ENCODE peak calls at places on chromosomes 5 and 9, in eight cellular contexts. Y, V, X, R, C, P, L and F are unnamed samples. For H3K9me3, the result is how much of the 10 kb centered on the place peaks cover.

GRCh38 chr5:122316652-122317051 is 4.6 kb downstream of the SNCAIP start:
- DNase-seq in X (no peak), L (peak), R (no peak), Y (peak), C (no peak), P (no peak), V (no peak), F (no peak)

GRCh38 chr5:151406322-151406947 is 41.0 kb upstream of the SLC36A1 start:
- DNase-seq in P (peak), Y (peak), R (peak), X (peak), V (peak), L (peak), C (no peak), F (peak)

GRCh38 chr9:89449261-89449671 is 48.6 kb downstream of the SEMA4D start:
- DNase-seq in C (no peak), L (no peak), R (no peak), P (no peak), X (no peak), V (no peak), Y (no peak), F (no peak)

GRCh38 chr5:179237770-179238627 is 107.3 kb downstream of the ADAMTS2 start:
- DNase-seq in R (no peak), P (no peak), V (no peak), X (no peak), L (no peak), C (no peak), Y (no peak), F (no peak)

GRCh38 chr5:148702019-148702596 is 47.8 kb upstream of the HTR4 start:
- DNase-seq in Y (no peak), C (no peak), P (peak), R (no peak), L (no peak), X (no peak), V (no peak), F (no peak)

GRCh38 chr9:117691367-117691766 is 12.8 kb upstream of the TLR4 start:
- DNase-seq in L (no peak), R (no peak), V (no peak), Y (no peak), P (no peak), C (no peak), X (no peak), F (no peak)

GRCh38 chr5:178130576-178131445 is at the start of gene RMND5B:
- DNase-seq in Y (peak), V (peak), R (peak), P (peak), L (peak), C (peak), X (peak), F (peak)

GRCh38 chr9:23342296-23342695 is 483.7 kb downstream of the ELAVL2 start:
- DNase-seq in V (no peak), R (no peak), Y (no peak), C (no peak), P (peak), L (no peak), X (peak), F (peak)

GRCh38 chr9:109451311-109452025 is 46.6 kb downstream of the PTPN3 start:
- DNase-seq in C (no peak), L (no peak), V (peak), X (no peak), P (peak), R (no peak), Y (no peak), F (no peak)

GRCh38 chr9:86491634-86492266 is 137.5 kb upstream of the TUT7 start:
- DNase-seq in X (no peak), C (no peak), L (no peak), P (no peak), V (no peak), R (no peak), Y (no peak), F (no peak)

GRCh38 chr5:81749562-81750307 is 1.2 kb downstream of the SSBP2 start:
- DNase-seq in L (peak), C (peak), X (peak), Y (peak), V (peak), P (no peak), R (no peak), F (peak)

GRCh38 chr5:90783460-90784333 is 225.1 kb downstream of the ADGRV1 start:
- DNase-seq in X (peak), R (peak), Y (peak), L (peak), C (peak), P (peak), V (peak), F (peak)

GRCh38 chr5:14463629-14464028 is 118.0 kb upstream of the OTULINL start:
- DNase-seq in X (peak), L (no peak), C (no peak), V (no peak), P (peak), Y (no peak), R (no peak), F (peak)

GRCh38 chr5:114857951-114858401 is 311.7 kb downstream of the TRIM36 start:
- DNase-seq in P (peak), X (no peak), Y (no peak), L (no peak), C (no peak), R (no peak), V (peak), F (peak)

GRCh38 chr5:7372399-7372798 is 23.5 kb upstream of the ADCY2 start:
- DNase-seq in X (peak), R (no peak), Y (no peak), P (no peak), L (no peak), V (no peak), C (no peak), F (no peak)

GRCh38 chr9:97954550-97954989 is 16.6 kb upstream of the HEMGN start:
- DNase-seq in X (peak), V (peak), P (peak), L (peak), Y (peak), C (peak), R (peak), F (peak)

DNA sequence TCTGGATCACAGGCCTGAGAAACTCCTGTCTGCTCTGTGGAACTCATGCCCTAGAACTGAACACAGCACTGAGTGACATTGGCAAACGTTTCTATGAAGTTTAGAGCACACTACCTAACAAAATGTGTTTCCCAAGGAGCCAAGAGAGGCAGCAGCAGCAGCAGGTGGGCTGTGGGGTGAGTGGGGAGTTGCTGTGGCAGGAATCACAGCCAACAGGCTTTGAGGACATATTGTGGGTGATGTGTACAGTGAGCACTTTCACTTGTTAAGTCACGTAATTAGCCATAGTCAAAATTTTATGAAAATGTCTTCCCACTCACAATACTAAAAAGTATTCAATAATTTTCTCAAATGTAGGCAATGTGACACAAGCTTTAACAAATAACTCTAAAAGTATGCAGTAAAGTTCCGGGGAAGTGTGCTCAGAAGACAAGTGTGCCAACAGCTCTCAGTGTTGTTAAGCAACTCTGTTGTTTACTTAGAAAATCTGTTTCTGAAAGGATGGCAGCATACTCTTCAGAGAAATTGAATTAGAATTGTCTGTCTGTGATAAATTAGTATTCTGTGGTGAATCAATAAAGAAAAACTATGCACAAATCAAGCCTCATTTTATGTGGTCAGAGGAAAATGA is 482.1 kb downstream of the SEMA5A start:
- DNase-seq in X (no peak), R (no peak), Y (no peak), V (no peak), C (no peak), L (no peak), P (no peak), F (peak)
- H3K9me3 ChIP-seq in X (under half), R (under half), Y (under half), V (under half), C (under half), L (under half), P (under half), F (under half)

GRCh38 chr9:4110562-4110961 is 189.3 kb downstream of the GLIS3 start:
- DNase-seq in C (no peak), P (no peak), Y (no peak), L (no peak), R (no peak), X (no peak), V (no peak), F (no peak)

GRCh38 chr9:4105183-4105582 is 194.7 kb downstream of the GLIS3 start:
- DNase-seq in L (no peak), V (no peak), R (no peak), X (no peak), C (no peak), Y (no peak), P (no peak), F (no peak)

GRCh38 chr9:4108708-4109444 is 191.0 kb downstream of the GLIS3 start:
- DNase-seq in R (no peak), X (no peak), L (no peak), C (no peak), V (peak), P (no peak), Y (no peak), F (no peak)

GRCh38 chr9:4106081-4106491 is 193.8 kb downstream of the GLIS3 start:
- DNase-seq in Y (no peak), R (no peak), C (no peak), P (no peak), V (no peak), X (peak), L (no peak), F (no peak)

DNA sequence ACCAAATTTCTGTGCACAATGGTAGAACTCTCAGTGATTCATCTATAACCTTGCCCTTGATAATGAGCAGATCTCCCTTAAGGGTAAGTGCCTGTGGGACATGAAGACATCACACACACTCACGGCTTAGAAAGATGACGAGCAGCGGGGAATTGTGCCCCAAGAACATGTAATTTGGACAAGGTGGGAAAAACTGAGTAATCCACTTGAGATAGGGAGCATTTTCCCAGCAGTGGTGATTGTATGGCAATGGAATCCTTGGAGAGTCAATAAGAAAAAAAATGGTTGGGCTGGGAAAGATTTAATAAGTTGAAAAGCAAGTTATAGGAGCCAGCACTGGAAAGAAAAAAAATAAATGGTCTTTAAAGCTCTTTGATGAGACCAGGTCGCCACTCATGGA is 193.1 kb downstream of the GLIS3 start:
- DNase-seq in P (no peak), L (no peak), V (no peak), R (no peak), Y (no peak), C (no peak), X (peak), F (peak)
- TF ChIP-seq EZH2phosphoT487 in P (no peak), L (no peak), V (no peak), R (no peak), Y (no peak), C (no peak), X (no peak), F (peak)

DNA sequence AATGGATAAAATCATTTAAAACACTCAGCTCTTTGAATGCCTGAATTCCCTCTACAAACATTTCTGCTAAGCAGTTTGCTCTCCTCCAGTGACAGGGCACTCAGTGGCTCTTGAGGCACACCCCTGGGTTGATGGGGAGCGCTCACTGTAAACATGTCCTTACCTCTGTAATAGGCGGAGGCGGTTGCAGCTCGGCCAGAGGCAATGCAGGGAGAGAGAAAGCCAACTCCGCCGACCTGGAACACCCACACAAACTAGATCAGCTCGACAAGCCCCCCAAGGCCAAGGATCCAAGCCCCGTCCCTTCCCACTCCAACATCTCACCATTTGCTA is 329 bp downstream of the CDC23 start:
- DNase-seq in X (peak), V (peak), R (no peak), Y (peak), C (no peak), L (peak), P (no peak), F (peak)
- H3K9me3 ChIP-seq in X (under half), V (under half), R (under half), Y (under half), C (under half), L (under half), P (under half), F (under half)

DNA sequence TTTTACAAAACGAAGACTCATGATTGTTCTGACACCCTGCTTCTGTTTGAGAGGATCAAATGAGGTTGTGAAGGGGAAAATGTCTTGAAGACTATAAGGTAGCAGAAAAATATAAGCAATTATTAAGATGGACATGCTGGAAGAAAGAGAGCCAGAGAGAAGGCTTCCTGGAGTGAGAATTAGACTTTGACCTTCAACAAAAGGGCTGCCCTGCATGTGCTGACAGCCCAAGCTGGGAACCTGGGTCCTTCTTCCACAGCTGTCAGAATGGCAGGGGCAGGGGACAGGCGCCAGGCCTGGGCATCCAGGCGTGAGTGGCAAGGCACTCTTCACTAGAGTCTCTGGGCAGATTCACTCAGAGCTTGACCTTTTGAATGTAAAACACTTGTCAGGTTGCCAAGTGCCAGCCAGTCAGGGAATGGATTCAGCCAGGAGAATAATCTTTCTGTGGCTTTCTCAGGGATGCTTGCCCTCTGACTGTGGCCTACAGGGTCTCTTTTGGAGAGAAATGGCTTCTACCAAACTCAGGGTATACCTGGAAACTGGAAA is 119.1 kb upstream of the CLINT1 start:
- DNase-seq in C (peak), P (no peak), L (no peak), R (no peak), X (no peak), V (no peak), Y (no peak), F (peak)
- TF ChIP-seq EZH2phosphoT487 in C (no peak), P (no peak), L (no peak), R (no peak), X (no peak), V (no peak), Y (no peak), F (no peak)

GRCh38 chr9:65410926-65411325 is 125.9 kb upstream of the FOXD4L5 start:
- DNase-seq in R (no peak), P (no peak), L (no peak), C (no peak), Y (no peak), X (no peak), V (no peak), F (no peak)

GRCh38 chr9:65409471-65409980 is 124.5 kb upstream of the FOXD4L5 start:
- DNase-seq in P (no peak), L (no peak), Y (no peak), C (no peak), V (no peak), X (no peak), R (no peak), F (no peak)

GRCh38 chr9:65411901-65412300 is 126.9 kb upstream of the FOXD4L5 start:
- DNase-seq in X (no peak), R (no peak), P (no peak), L (no peak), V (no peak), C (no peak), Y (no peak), F (no peak)

DNA sequence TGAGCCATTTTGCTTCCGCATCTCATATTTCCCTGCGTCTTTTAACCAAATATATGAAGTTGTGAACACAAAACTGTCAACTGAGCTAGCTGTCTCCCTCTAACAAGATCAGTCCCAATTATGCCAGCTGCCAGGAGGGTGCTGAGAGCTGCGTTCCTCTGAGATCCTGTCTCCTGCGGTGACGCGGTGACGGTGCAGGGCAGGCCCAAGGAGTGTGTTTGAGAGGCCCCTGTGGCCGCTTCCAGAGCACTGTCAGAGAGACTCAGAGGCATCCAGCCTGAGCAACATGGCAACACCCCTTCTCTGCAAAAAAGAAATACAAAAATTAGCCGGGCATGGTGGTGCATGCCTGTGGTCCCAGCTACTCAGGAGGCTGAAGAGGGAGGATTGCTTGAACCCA is 126.3 kb upstream of the FOXD4L5 start:
- DNase-seq in Y (no peak), P (no peak), X (no peak), C (no peak), V (no peak), R (no peak), L (no peak), F (no peak)
- H3K9me3 ChIP-seq in Y (under half), P (under half), X (under half), C (under half), V (under half), R (under half), L (under half), F (under half)

GRCh38 chr9:16530669-16531461 is 339.6 kb downstream of the BNC2 start:
- DNase-seq in L (no peak), Y (no peak), P (no peak), R (no peak), C (no peak), X (peak), V (no peak), F (no peak)
- TF ChIP-seq EZH2phosphoT487 in L (no peak), Y (no peak), P (no peak), R (no peak), C (no peak), X (no peak), V (no peak), F (no peak)

GRCh38 chr5:71825992-71826391 is 106.9 kb downstream of the CARTPT start:
- DNase-seq in P (no peak), R (no peak), V (no peak), Y (no peak), L (no peak), C (no peak), X (no peak), F (no peak)
- H3K9me3 ChIP-seq in P (under half), R (under half), V (under half), Y (under half), L (under half), C (under half), X (under half), F (under half)

GRCh38 chr9:18905033-18905882 is 127.8 kb downstream of the SAXO1 start:
- DNase-seq in Y (no peak), R (no peak), L (no peak), C (no peak), V (no peak), X (no peak), P (peak), F (peak)
- TF ChIP-seq EZH2phosphoT487 in Y (no peak), R (no peak), L (no peak), C (no peak), V (no peak), X (no peak), P (no peak), F (no peak)

GRCh38 chr9:128933731-128934130 is 12.9 kb downstream of the PHYHD1 start:
- DNase-seq in P (no peak), C (no peak), R (no peak), Y (no peak), L (no peak), X (no peak), V (no peak), F (no peak)

GRCh38 chr9:128940271-128940921 is 7.0 kb downstream of the DOLK start:
- DNase-seq in R (no peak), P (no peak), C (peak), Y (no peak), L (no peak), X (no peak), V (no peak), F (no peak)

GRCh38 chr9:128936171-128936865 is 11.1 kb downstream of the DOLK start:
- DNase-seq in C (no peak), X (no peak), P (no peak), R (no peak), Y (no peak), L (no peak), V (no peak), F (no peak)

GRCh38 chr9:128940946-128941755 is 6.3 kb downstream of the DOLK start:
- DNase-seq in P (no peak), Y (no peak), X (no peak), C (no peak), L (no peak), R (no peak), V (no peak), F (no peak)

DNA sequence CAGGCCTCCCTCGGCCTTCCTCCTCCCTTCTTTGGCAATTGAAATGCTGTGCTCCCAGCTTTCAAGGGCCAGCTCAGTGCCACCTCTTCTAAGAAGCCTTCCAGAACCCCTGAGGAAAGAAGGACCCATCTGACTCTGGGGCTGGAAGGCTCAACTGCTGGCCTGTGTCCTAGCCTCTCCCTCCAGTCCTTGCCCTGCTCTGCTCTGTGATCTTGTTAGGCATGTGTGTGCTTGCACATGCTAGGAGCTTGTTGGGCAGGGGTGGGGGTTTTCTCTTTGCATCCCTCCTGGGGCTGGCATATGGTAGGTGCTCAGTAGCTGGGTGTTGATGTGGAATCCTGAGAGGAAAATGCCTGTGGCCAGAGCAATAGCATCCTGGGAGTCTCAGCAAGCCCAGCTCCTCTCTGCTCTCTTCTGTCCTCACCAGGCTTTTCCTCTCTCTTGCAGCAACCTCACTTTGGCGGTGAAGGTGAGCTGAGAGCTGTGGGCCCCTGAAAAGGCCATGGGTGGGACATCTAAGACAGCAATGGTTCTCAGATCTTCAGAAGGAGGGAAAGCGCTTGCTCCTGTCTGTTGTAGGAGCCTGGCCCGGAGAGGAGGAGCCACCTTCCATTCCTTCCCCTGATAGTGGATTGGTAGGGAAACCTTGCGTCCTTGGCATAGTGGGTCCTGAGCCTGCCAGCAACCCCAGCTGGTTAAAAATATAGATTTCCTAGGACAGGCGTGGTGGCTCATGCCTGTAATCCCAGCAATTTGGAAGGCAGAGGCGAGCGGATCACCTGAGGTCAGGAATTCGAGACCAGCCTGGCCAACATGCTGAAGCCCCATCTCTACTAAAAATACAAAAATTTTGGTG is 9.9 kb downstream of the DOLK start:
- DNase-seq in V (no peak), Y (no peak), X (no peak), R (no peak), L (no peak), C (no peak), P (no peak), F (no peak)
- H3K9me3 ChIP-seq in V (under half), Y (under half), X (under half), R (under half), L (under half), C (under half), P (under half), F (under half)